ENCODE peak calls at places on chromosomes 16 and 17, in eight cellular contexts. A, O, V, N, I, M, S and W are unnamed samples.

GRCh38 chr17:44279586-44280344 is 11.8 kb upstream of the SLC4A1 start:
- DNase-seq in N (peak), M (no peak), S (peak), O (peak), V (peak), I (no peak), A (peak), W (peak)

GRCh38 chr16:3595521-3596021 is 15.8 kb downstream of the SLX4 start:
- DNase-seq in N (no peak), M (no peak), V (no peak), S (no peak), I (no peak), A (no peak), O (no peak), W (no peak)

GRCh38 chr17:4739122-4740024 is at the start of the genes CXCL16 and ZMYND15:
- DNase-seq in O (no peak), I (no peak), A (peak), V (peak), S (no peak), M (peak), N (no peak), W (peak)

GRCh38 chr17:41692722-41693521 is 4.2 kb downstream of the EIF1 start:
- DNase-seq in S (peak), N (no peak), O (no peak), M (no peak), A (no peak), I (no peak), V (no peak), W (no peak)

GRCh38 chr17:47935961-47936360 is 5.4 kb upstream of the PNPO start:
- DNase-seq in M (no peak), A (no peak), N (no peak), S (peak), V (no peak), O (peak), I (no peak), W (no peak)

GRCh38 chr16:81071816-81072215 is 5.2 kb downstream of the C16orf46 start:
- DNase-seq in A (no peak), M (no peak), S (peak), V (no peak), N (no peak), I (no peak), O (no peak), W (no peak)

GRCh38 chr17:29214215-29215146 is 32.2 kb upstream of the CRYBA1 start:
- DNase-seq in N (no peak), I (no peak), M (no peak), S (no peak), O (no peak), A (no peak), V (no peak), W (no peak)

GRCh38 chr16:56108724-56109123 is 82.6 kb upstream of the GNAO1 start:
- DNase-seq in I (no peak), S (no peak), V (no peak), A (no peak), N (no peak), M (no peak), O (no peak), W (no peak)

GRCh38 chr17:37148171-37148570 is 199.4 kb downstream of the AATF start:
- DNase-seq in V (no peak), N (no peak), M (no peak), S (no peak), A (no peak), I (no peak), O (no peak), W (no peak)

GRCh38 chr17:63621229-63621683 is 961 bp upstream of the MAP3K3 start:
- DNase-seq in S (no peak), I (no peak), N (no peak), V (no peak), O (no peak), M (no peak), A (no peak), W (no peak)

GRCh38 chr16:13540771-13541170 is 379.2 kb upstream of the ERCC4 start:
- DNase-seq in N (no peak), V (no peak), M (no peak), S (no peak), A (no peak), I (no peak), O (no peak), W (no peak)

GRCh38 chr16:67561501-67561823 is 864 bp upstream of the CTCF start:
- DNase-seq in N (no peak), M (no peak), A (no peak), O (no peak), S (no peak), V (no peak), I (no peak), W (no peak)

GRCh38 chr17:72901098-72901497 is 191.4 kb downstream of the SLC39A11 start:
- DNase-seq in A (no peak), I (no peak), N (no peak), S (no peak), O (no peak), M (no peak), V (no peak), W (peak)

GRCh38 chr16:85149776-85150175 is 37.5 kb upstream of the CIBAR2 start:
- DNase-seq in V (no peak), M (no peak), S (no peak), A (no peak), I (no peak), O (no peak), N (no peak), W (no peak)

GRCh38 chr17:37490022-37490587 is 414 bp downstream of the DUSP14 start:
- DNase-seq in S (peak), O (no peak), I (peak), N (no peak), M (peak), A (peak), V (peak), W (peak)

GRCh38 chr17:72861811-72862210 is 230.7 kb downstream of the SLC39A11 start:
- DNase-seq in V (no peak), M (no peak), I (no peak), A (no peak), O (no peak), S (no peak), N (no peak), W (no peak)

GRCh38 chr16:67339453-67339852 is 12.8 kb downstream of the LRRC36 start:
- DNase-seq in M (no peak), O (peak), S (peak), N (no peak), I (no peak), A (no peak), V (no peak), W (no peak)

GRCh38 chr16:28010671-28011070 is 52.8 kb downstream of the GSG1L start:
- DNase-seq in A (no peak), M (no peak), V (no peak), S (peak), O (no peak), I (no peak), N (no peak), W (no peak)

GRCh38 chr16:1052791-1053521 is 19.6 kb upstream of the SSTR5 start:
- DNase-seq in V (no peak), M (no peak), S (no peak), A (no peak), O (no peak), N (no peak), I (no peak), W (no peak)

GRCh38 chr16:19165101-19165500 is 2.9 kb upstream of the SYT17 start:
- DNase-seq in N (no peak), I (no peak), S (no peak), A (no peak), V (no peak), O (no peak), M (no peak), W (no peak)

GRCh38 chr17:57097832-57098421 is 12.9 kb downstream of the AKAP1 start:
- DNase-seq in M (no peak), A (no peak), V (peak), N (no peak), I (no peak), O (no peak), S (peak), W (no peak)

GRCh38 chr16:84616515-84616914 is 1.4 kb downstream of the COTL1 start:
- DNase-seq in I (no peak), O (no peak), A (peak), V (no peak), S (no peak), M (no peak), N (no peak), W (no peak)

GRCh38 chr17:62704381-62704971 is 77.0 kb downstream of the MRC2 start:
- DNase-seq in M (no peak), A (no peak), N (no peak), V (peak), O (no peak), S (peak), I (no peak), W (peak)

GRCh38 chr16:17793354-17793753 is 322.6 kb upstream of the XYLT1 start:
- DNase-seq in I (no peak), S (no peak), M (no peak), N (no peak), O (no peak), A (no peak), V (no peak), W (no peak)

GRCh38 chr17:83162035-83162745 is 82.8 kb downstream of the METRNL start:
- DNase-seq in O (no peak), N (no peak), V (no peak), A (no peak), I (no peak), M (no peak), S (no peak), W (no peak)

GRCh38 chr16:27291106-27291505 is 22.5 kb upstream of the NSMCE1 start:
- DNase-seq in M (no peak), I (no peak), A (no peak), N (no peak), S (no peak), O (no peak), V (no peak), W (no peak)

GRCh38 chr16:29808219-29808900 is 2.0 kb downstream of the MAZ start:
- DNase-seq in M (no peak), A (peak), N (no peak), I (no peak), S (no peak), V (no peak), O (no peak), W (no peak)

GRCh38 chr17:77442976-77443742 is 302.4 kb downstream of the SEC14L1 start:
- DNase-seq in V (no peak), A (peak), O (no peak), N (no peak), M (no peak), S (no peak), I (no peak), W (no peak)

GRCh38 chr16:787261-787966 is 767 bp downstream of the RPUSD1 start:
- DNase-seq in I (no peak), V (no peak), S (no peak), O (no peak), M (no peak), N (no peak), A (no peak), W (no peak)

GRCh38 chr17:2962236-2962635 is 101.2 kb downstream of the OR1D5 start:
- DNase-seq in O (no peak), I (peak), S (no peak), V (no peak), A (no peak), M (no peak), N (no peak), W (no peak)

GRCh38 chr16:75271441-75272096 is 20.1 kb upstream of the BCAR1 start:
- DNase-seq in I (no peak), N (no peak), A (no peak), V (no peak), S (no peak), M (no peak), O (no peak), W (no peak)

GRCh38 chr17:54749157-54749556 is 151.5 kb upstream of the TOM1L1 start:
- DNase-seq in O (no peak), S (no peak), A (no peak), M (no peak), N (no peak), V (no peak), I (no peak), W (no peak)
- TF ChIP-seq CTCF in O (no peak), S (no peak), A (no peak), M (no peak), N (no peak), V (no peak), I (no peak), W (no peak)

GRCh38 chr17:80386341-80386740 is 28.6 kb upstream of the ENDOV start:
- DNase-seq in V (no peak), I (no peak), N (no peak), O (no peak), A (no peak), S (no peak), M (no peak), W (no peak)

GRCh38 chr17:80387071-80387470 is 27.9 kb upstream of the ENDOV start:
- DNase-seq in M (no peak), A (no peak), S (no peak), I (no peak), O (no peak), N (no peak), V (no peak), W (no peak)

GRCh38 chr17:80389011-80389995 is 25.7 kb upstream of the ENDOV start:
- DNase-seq in V (no peak), S (peak), M (no peak), N (no peak), I (no peak), A (no peak), O (no peak), W (no peak)

GRCh38 chr17:80388601-80389000 is 26.4 kb upstream of the ENDOV start:
- DNase-seq in M (no peak), N (no peak), A (no peak), S (no peak), I (no peak), V (no peak), O (no peak), W (no peak)

DNA sequence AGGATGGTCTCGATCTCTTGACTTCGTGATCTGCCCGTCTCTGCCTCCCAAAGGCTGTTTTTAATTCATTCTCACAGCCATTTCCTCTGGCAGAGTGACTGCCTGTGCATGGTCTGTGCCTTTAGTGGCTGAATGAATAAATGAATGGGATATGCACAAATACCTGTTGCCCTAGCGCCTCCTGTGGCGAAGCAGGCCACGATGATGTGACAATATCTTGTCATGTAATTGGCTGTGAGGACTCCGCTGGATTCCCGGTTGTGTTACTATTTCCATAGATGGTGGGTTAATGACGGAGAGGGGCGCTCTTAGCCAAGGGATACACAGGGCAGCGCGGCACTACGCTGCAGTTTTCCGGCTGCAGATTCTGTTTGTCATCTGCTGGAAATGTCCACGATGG is 26.8 kb upstream of the ENDOV start:
- DNase-seq in O (no peak), A (no peak), S (no peak), N (no peak), M (no peak), V (no peak), I (no peak), W (no peak)
- TF ChIP-seq CTCF in O (no peak), A (no peak), S (no peak), N (no peak), M (no peak), V (no peak), I (no peak), W (no peak)

GRCh38 chr16:8795096-8795495 is 2.3 kb downstream of the TMEM186 start:
- DNase-seq in S (no peak), A (no peak), M (no peak), O (no peak), N (no peak), I (no peak), V (no peak), W (no peak)
- TF ChIP-seq CTCF in S (no peak), A (no peak), M (no peak), O (no peak), N (no peak), I (no peak), V (no peak), W (no peak)

GRCh38 chr17:18191967-18192366 is 8.3 kb downstream of the ALKBH5 start:
- DNase-seq in I (no peak), V (no peak), O (no peak), N (no peak), S (no peak), M (no peak), A (peak), W (no peak)
- TF ChIP-seq CTCF in I (no peak), V (peak), O (peak), N (peak), S (peak), M (no peak), A (no peak), W (no peak)

GRCh38 chr16:87324411-87325275 is 7.5 kb upstream of the C16orf95 start:
- DNase-seq in O (no peak), V (peak), N (no peak), M (no peak), A (peak), S (peak), I (no peak), W (peak)
- TF ChIP-seq CTCF in O (peak), V (peak), N (peak), M (peak), A (peak), S (peak), I (peak), W (peak)